ENCODE peak calls at places on chromosomes 12 and 14, in nine cellular contexts. M, W, Y, Z, P, K, O, F and D are unnamed samples.

GRCh38 chr12:10543499-10543898 is 37.8 kb downstream of the EIF2S3B start:
- DNase-seq in M (no peak), W (no peak), Y (peak), Z (no peak), P (no peak), K (no peak), O (no peak), F (no peak), D (no peak)

GRCh38 chr14:24092960-24093900 is 881 bp upstream of the PCK2 start:
- DNase-seq in M (no peak), W (no peak), Y (no peak), Z (no peak), P (no peak), K (no peak), O (no peak), F (no peak), D (no peak)

GRCh38 chr14:73760598-73761586 is 46.7 kb upstream of the PNMA1 start:
- DNase-seq in M (no peak), W (no peak), Y (no peak), Z (no peak), P (no peak), K (no peak), O (no peak), F (no peak), D (no peak)

GRCh38 chr12:112837629-112838191 is 46.2 kb downstream of the RPH3A start:
- DNase-seq in M (no peak), W (no peak), Y (no peak), Z (no peak), P (no peak), K (no peak), O (no peak), F (no peak), D (no peak)

GRCh38 chr12:34404377-34405285 is 382.3 kb downstream of the ALG10 start:
- DNase-seq in M (no peak), W (no peak), Y (no peak), Z (no peak), P (no peak), K (peak), O (no peak), F (no peak), D (no peak)

GRCh38 chr14:42192659-42193425 is 586.2 kb downstream of the LRFN5 start:
- DNase-seq in M (no peak), W (no peak), Y (no peak), Z (no peak), P (no peak), K (no peak), O (no peak), F (peak), D (no peak)

GRCh38 chr12:57898308-57898970 is 42.9 kb upstream of the ATP23 start:
- DNase-seq in M (no peak), W (no peak), Y (no peak), Z (no peak), P (no peak), K (no peak), O (no peak), F (no peak), D (no peak)

GRCh38 chr12:9104767-9105423 is 10.8 kb downstream of the A2M start:
- DNase-seq in M (no peak), W (no peak), Y (no peak), Z (no peak), P (no peak), K (no peak), O (no peak), F (no peak), D (no peak)

GRCh38 chr14:99601301-99601945 is 2.6 kb downstream of the CCDC85C start:
- DNase-seq in M (no peak), W (no peak), Y (no peak), Z (no peak), P (no peak), K (no peak), O (no peak), F (no peak), D (no peak)

GRCh38 chr12:109529618-109530300 is 43.5 kb downstream of the MMAB start:
- DNase-seq in M (no peak), W (no peak), Y (no peak), Z (no peak), P (no peak), K (no peak), O (no peak), F (no peak), D (no peak)

GRCh38 chr12:62758216-62758615 is 176.7 kb downstream of the PPM1H start:
- DNase-seq in M (no peak), W (no peak), Y (no peak), Z (no peak), P (no peak), K (no peak), O (no peak), F (no peak), D (no peak)

GRCh38 chr12:2834581-2835491 is at the start of gene NRIP2:
- DNase-seq in M (peak), W (no peak), Y (no peak), Z (no peak), P (no peak), K (no peak), O (peak), F (no peak), D (no peak)

GRCh38 chr12:77723308-77723707 is 107.4 kb upstream of the NAV3 start:
- DNase-seq in M (no peak), W (no peak), Y (no peak), Z (no peak), P (no peak), K (no peak), O (no peak), F (no peak), D (no peak)

GRCh38 chr12:108517288-108518100 is 2.4 kb downstream of the FICD start:
- DNase-seq in M (no peak), W (no peak), Y (no peak), Z (no peak), P (no peak), K (no peak), O (no peak), F (no peak), D (no peak)

GRCh38 chr14:104422301-104423223 is 157.0 kb upstream of the C14orf180 start:
- DNase-seq in M (no peak), W (no peak), Y (no peak), Z (no peak), P (no peak), K (no peak), O (no peak), F (no peak), D (no peak)

GRCh38 chr14:74015965-74016364 is 3.1 kb downstream of the ENTPD5 start:
- DNase-seq in M (no peak), W (no peak), Y (no peak), Z (no peak), P (no peak), K (no peak), O (no peak), F (no peak), D (no peak)

GRCh38 chr12:30640392-30640791 is 55.3 kb downstream of the IPO8 start:
- DNase-seq in M (no peak), W (no peak), Y (no peak), Z (no peak), P (no peak), K (no peak), O (no peak), F (no peak), D (no peak)